ENCODE peak calls at places on chromosome 7, in ten cellular contexts. One of them, this sample, is unnamed.

GRCh38 chr7:74269757-74270277 is 15.6 kb upstream of the RFC2 start:
- DNase-seq in neural crest cell: peak
- DNase-seq in cardiac fibroblast: peak
- DNase-seq in MM.1S: peak
- DNase-seq in uterus: peak
- DNase-seq in MCF 10A: peak
- DNase-seq in heart right ventricle: no peak
- DNase-seq in H1: no peak
- DNase-seq in nephron progenitor cell: peak
- DNase-seq in GM12865: peak
- DNase-seq in this sample: peak

GRCh38 chr7:16926283-16926682 is 44.5 kb upstream of the AGR3 start:
- DNase-seq in heart right ventricle: no peak
- DNase-seq in H1: no peak
- DNase-seq in neural crest cell: no peak
- DNase-seq in MCF 10A: peak
- DNase-seq in cardiac fibroblast: peak
- DNase-seq in GM12865: peak
- DNase-seq in MM.1S: peak
- DNase-seq in nephron progenitor cell: no peak
- DNase-seq in uterus: no peak
- DNase-seq in this sample: no peak

GRCh38 chr7:151491859-151492258 is 27.8 kb downstream of the RHEB start:
- DNase-seq in heart right ventricle: no peak
- DNase-seq in nephron progenitor cell: no peak
- DNase-seq in H1: no peak
- DNase-seq in uterus: no peak
- DNase-seq in GM12865: no peak
- DNase-seq in cardiac fibroblast: peak
- DNase-seq in neural crest cell: no peak
- DNase-seq in MM.1S: no peak
- DNase-seq in MCF 10A: peak
- DNase-seq in this sample: no peak

GRCh38 chr7:30914611-30915601 is 3.3 kb downstream of the AQP1 start:
- DNase-seq in GM12865: no peak
- DNase-seq in uterus: no peak
- DNase-seq in H1: no peak
- DNase-seq in heart right ventricle: peak
- DNase-seq in MCF 10A: peak
- DNase-seq in neural crest cell: no peak
- DNase-seq in MM.1S: no peak
- DNase-seq in nephron progenitor cell: no peak
- DNase-seq in cardiac fibroblast: peak
- DNase-seq in this sample: peak

GRCh38 chr7:45524373-45524913 is 49.7 kb upstream of the ADCY1 start:
- DNase-seq in MCF 10A: no peak
- DNase-seq in MM.1S: no peak
- DNase-seq in uterus: peak
- DNase-seq in H1: no peak
- DNase-seq in nephron progenitor cell: no peak
- DNase-seq in cardiac fibroblast: no peak
- DNase-seq in heart right ventricle: no peak
- DNase-seq in GM12865: no peak
- DNase-seq in neural crest cell: no peak
- DNase-seq in this sample: no peak

GRCh38 chr7:1749864-1750466 is 79.9 kb downstream of the ELFN1 start:
- DNase-seq in cardiac fibroblast: no peak
- DNase-seq in neural crest cell: no peak
- DNase-seq in nephron progenitor cell: no peak
- DNase-seq in uterus: no peak
- DNase-seq in MCF 10A: peak
- DNase-seq in GM12865: no peak
- DNase-seq in MM.1S: no peak
- DNase-seq in H1: no peak
- DNase-seq in heart right ventricle: peak
- DNase-seq in this sample: no peak

GRCh38 chr7:33157781-33158180 is 28.4 kb downstream of the BBS9 start:
- DNase-seq in MCF 10A: no peak
- DNase-seq in nephron progenitor cell: no peak
- DNase-seq in cardiac fibroblast: no peak
- DNase-seq in GM12865: no peak
- DNase-seq in uterus: no peak
- DNase-seq in MM.1S: no peak
- DNase-seq in H1: no peak
- DNase-seq in heart right ventricle: no peak
- DNase-seq in neural crest cell: no peak
- DNase-seq in this sample: no peak

GRCh38 chr7:150728011-150728410 is 9.2 kb upstream of the GIMAP5 start:
- DNase-seq in GM12865: no peak
- DNase-seq in nephron progenitor cell: no peak
- DNase-seq in neural crest cell: no peak
- DNase-seq in heart right ventricle: no peak
- DNase-seq in H1: no peak
- DNase-seq in uterus: no peak
- DNase-seq in cardiac fibroblast: no peak
- DNase-seq in MM.1S: no peak
- DNase-seq in MCF 10A: no peak
- DNase-seq in this sample: no peak

GRCh38 chr7:2923291-2923781 is 79.2 kb upstream of the GNA12 start:
- DNase-seq in cardiac fibroblast: no peak
- DNase-seq in H1: no peak
- DNase-seq in nephron progenitor cell: no peak
- DNase-seq in MCF 10A: no peak
- DNase-seq in heart right ventricle: no peak
- DNase-seq in GM12865: no peak
- DNase-seq in MM.1S: no peak
- DNase-seq in neural crest cell: no peak
- DNase-seq in uterus: no peak
- DNase-seq in this sample: no peak

GRCh38 chr7:135248546-135248945 is 14.9 kb downstream of the STRA8 start:
- DNase-seq in GM12865: no peak
- DNase-seq in neural crest cell: no peak
- DNase-seq in MCF 10A: no peak
- DNase-seq in nephron progenitor cell: no peak
- DNase-seq in uterus: no peak
- DNase-seq in cardiac fibroblast: peak
- DNase-seq in H1: no peak
- DNase-seq in heart right ventricle: no peak
- DNase-seq in MM.1S: no peak
- DNase-seq in this sample: no peak

GRCh38 chr7:85286449-85286848 is 99.6 kb upstream of the SEMA3D start:
- DNase-seq in H1: no peak
- DNase-seq in cardiac fibroblast: no peak
- DNase-seq in MM.1S: no peak
- DNase-seq in neural crest cell: no peak
- DNase-seq in GM12865: no peak
- DNase-seq in nephron progenitor cell: no peak
- DNase-seq in heart right ventricle: no peak
- DNase-seq in uterus: no peak
- DNase-seq in MCF 10A: no peak
- DNase-seq in this sample: no peak

GRCh38 chr7:34365011-34365410 is 293.0 kb upstream of the NPSR1 start:
- DNase-seq in cardiac fibroblast: no peak
- DNase-seq in uterus: no peak
- DNase-seq in neural crest cell: no peak
- DNase-seq in nephron progenitor cell: no peak
- DNase-seq in MM.1S: no peak
- DNase-seq in GM12865: no peak
- DNase-seq in H1: no peak
- DNase-seq in MCF 10A: peak
- DNase-seq in heart right ventricle: no peak
- DNase-seq in this sample: no peak

GRCh38 chr7:34357068-34357467 is 300.9 kb upstream of the NPSR1 start:
- DNase-seq in GM12865: no peak
- DNase-seq in neural crest cell: no peak
- DNase-seq in MM.1S: no peak
- DNase-seq in cardiac fibroblast: peak
- DNase-seq in H1: no peak
- DNase-seq in uterus: no peak
- DNase-seq in MCF 10A: peak
- DNase-seq in heart right ventricle: no peak
- DNase-seq in nephron progenitor cell: no peak
- DNase-seq in this sample: no peak

GRCh38 chr7:34357946-34358345 is 300.1 kb upstream of the NPSR1 start:
- DNase-seq in GM12865: no peak
- DNase-seq in nephron progenitor cell: no peak
- DNase-seq in neural crest cell: no peak
- DNase-seq in MM.1S: no peak
- DNase-seq in MCF 10A: no peak
- DNase-seq in H1: no peak
- DNase-seq in heart right ventricle: no peak
- DNase-seq in cardiac fibroblast: no peak
- DNase-seq in uterus: no peak
- DNase-seq in this sample: no peak

GRCh38 chr7:34362621-34363020 is 295.4 kb upstream of the NPSR1 start:
- DNase-seq in heart right ventricle: no peak
- DNase-seq in nephron progenitor cell: no peak
- DNase-seq in MM.1S: no peak
- DNase-seq in GM12865: no peak
- DNase-seq in uterus: no peak
- DNase-seq in neural crest cell: no peak
- DNase-seq in cardiac fibroblast: no peak
- DNase-seq in MCF 10A: no peak
- DNase-seq in H1: no peak
- DNase-seq in this sample: no peak

DNA sequence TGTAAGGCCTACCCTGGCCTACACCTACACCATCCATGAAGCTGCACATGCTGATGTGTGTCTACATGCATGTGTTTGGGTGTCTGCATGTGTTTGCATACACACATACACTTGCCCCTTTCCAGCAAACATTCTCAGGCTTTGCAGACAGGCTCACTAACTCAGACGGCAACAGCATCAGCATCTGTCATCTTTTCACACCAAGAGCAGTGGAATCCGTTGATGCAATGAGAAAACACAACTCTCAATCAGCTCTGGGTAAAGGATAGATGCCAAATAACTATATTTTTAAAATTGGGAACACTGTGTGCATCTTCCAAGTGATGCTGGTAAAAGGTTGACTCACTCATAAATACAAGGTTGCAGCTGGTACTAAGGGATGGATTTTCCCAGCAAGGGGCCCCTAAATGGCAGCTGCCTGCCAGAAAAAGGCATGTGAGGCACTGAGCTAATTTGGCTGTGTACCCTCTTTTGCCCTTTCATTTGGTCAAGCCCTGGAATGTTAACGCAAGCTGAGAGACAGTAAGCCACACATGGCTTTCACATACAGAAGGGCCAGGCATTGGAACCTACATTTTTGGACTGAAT is 296.3 kb upstream of the NPSR1 start:
- DNase-seq in nephron progenitor cell: no peak
- DNase-seq in heart right ventricle: no peak
- DNase-seq in neural crest cell: no peak
- DNase-seq in MCF 10A: peak
- DNase-seq in H1: no peak
- DNase-seq in cardiac fibroblast: no peak
- DNase-seq in MM.1S: no peak
- DNase-seq in GM12865: no peak
- DNase-seq in uterus: no peak
- DNase-seq in this sample: no peak
- TF ChIP-seq CTCF in nephron progenitor cell: no peak
- TF ChIP-seq CTCF in heart right ventricle: no peak
- TF ChIP-seq CTCF in neural crest cell: no peak
- TF ChIP-seq CTCF in MCF 10A: no peak
- TF ChIP-seq CTCF in H1: no peak
- TF ChIP-seq CTCF in cardiac fibroblast: no peak
- TF ChIP-seq CTCF in MM.1S: no peak
- TF ChIP-seq CTCF in GM12865: no peak
- TF ChIP-seq CTCF in uterus: no peak
- TF ChIP-seq CTCF in this sample: no peak

DNA sequence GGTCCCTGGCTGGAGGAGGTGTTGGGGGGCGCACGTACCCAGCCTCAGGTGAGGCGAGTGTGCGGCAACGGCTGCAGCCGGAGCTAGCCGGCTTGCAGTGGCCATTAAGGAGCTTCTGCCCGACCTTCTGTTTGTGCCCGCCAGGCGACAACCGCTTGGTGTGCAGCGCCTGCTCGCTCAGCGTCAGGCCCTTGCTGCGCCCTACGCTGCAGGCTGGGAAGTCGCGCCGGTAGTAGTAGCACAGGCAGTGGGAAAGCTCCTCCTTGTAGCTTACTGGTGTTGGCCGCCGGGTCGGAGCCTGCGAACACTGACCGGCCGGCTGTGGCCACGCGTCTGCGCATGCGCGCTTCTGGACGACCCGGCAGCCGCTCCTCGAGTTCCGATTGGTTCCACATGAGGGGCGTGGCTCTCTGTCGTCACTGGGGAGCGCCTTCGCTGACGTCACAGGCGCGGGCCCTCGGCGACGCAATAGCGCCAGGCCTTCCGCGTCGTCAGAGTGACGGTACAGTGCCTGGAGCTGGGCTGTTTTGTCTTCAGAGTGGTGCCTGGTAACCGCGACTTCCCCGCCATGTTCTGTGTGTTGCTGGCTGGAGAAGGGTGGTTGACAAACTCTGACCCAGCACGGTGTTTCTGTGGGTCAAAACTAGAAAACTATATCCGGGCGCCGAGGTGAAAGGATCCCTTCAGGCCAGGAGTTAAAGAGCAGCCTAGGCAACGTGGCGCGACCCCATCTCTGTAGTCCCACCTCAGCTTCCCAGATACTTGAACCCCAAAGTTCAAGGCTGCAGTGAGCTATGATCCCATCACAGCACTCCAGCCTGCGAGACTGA is 76.3 kb upstream of the TMEM248 start:
- DNase-seq in GM12865: peak
- DNase-seq in MM.1S: peak
- DNase-seq in cardiac fibroblast: peak
- DNase-seq in MCF 10A: peak
- DNase-seq in nephron progenitor cell: peak
- DNase-seq in heart right ventricle: peak
- DNase-seq in H1: peak
- DNase-seq in uterus: peak
- DNase-seq in neural crest cell: peak
- DNase-seq in this sample: peak
- TF ChIP-seq CTCF in GM12865: peak
- TF ChIP-seq CTCF in MM.1S: peak
- TF ChIP-seq CTCF in cardiac fibroblast: peak
- TF ChIP-seq CTCF in MCF 10A: peak
- TF ChIP-seq CTCF in nephron progenitor cell: no peak
- TF ChIP-seq CTCF in heart right ventricle: no peak
- TF ChIP-seq CTCF in H1: peak
- TF ChIP-seq CTCF in uterus: no peak
- TF ChIP-seq CTCF in neural crest cell: peak
- TF ChIP-seq CTCF in this sample: peak

GRCh38 chr7:115217373-115217772 is 295.5 kb downstream of the MDFIC start:
- DNase-seq in H1: no peak
- DNase-seq in MCF 10A: peak
- DNase-seq in uterus: no peak
- DNase-seq in GM12865: no peak
- DNase-seq in nephron progenitor cell: no peak
- DNase-seq in MM.1S: no peak
- DNase-seq in cardiac fibroblast: peak
- DNase-seq in heart right ventricle: no peak
- DNase-seq in neural crest cell: no peak
- DNase-seq in this sample: no peak
- TF ChIP-seq CTCF in H1: no peak
- TF ChIP-seq CTCF in MCF 10A: no peak
- TF ChIP-seq CTCF in uterus: no peak
- TF ChIP-seq CTCF in GM12865: peak
- TF ChIP-seq CTCF in nephron progenitor cell: no peak
- TF ChIP-seq CTCF in MM.1S: peak
- TF ChIP-seq CTCF in cardiac fibroblast: peak
- TF ChIP-seq CTCF in heart right ventricle: peak
- TF ChIP-seq CTCF in neural crest cell: no peak
- TF ChIP-seq CTCF in this sample: peak

GRCh38 chr7:70828366-70828765 is 303.6 kb upstream of the GALNT17 start:
- DNase-seq in MCF 10A: no peak
- DNase-seq in uterus: no peak
- DNase-seq in MM.1S: no peak
- DNase-seq in neural crest cell: no peak
- DNase-seq in cardiac fibroblast: no peak
- DNase-seq in heart right ventricle: no peak
- DNase-seq in H1: no peak
- DNase-seq in nephron progenitor cell: no peak
- DNase-seq in GM12865: no peak
- DNase-seq in this sample: no peak
- TF ChIP-seq CTCF in MCF 10A: no peak
- TF ChIP-seq CTCF in uterus: no peak
- TF ChIP-seq CTCF in MM.1S: no peak
- TF ChIP-seq CTCF in neural crest cell: no peak
- TF ChIP-seq CTCF in cardiac fibroblast: no peak
- TF ChIP-seq CTCF in heart right ventricle: no peak
- TF ChIP-seq CTCF in H1: no peak
- TF ChIP-seq CTCF in nephron progenitor cell: no peak
- TF ChIP-seq CTCF in GM12865: no peak
- TF ChIP-seq CTCF in this sample: no peak